ENCODE peak calls at places on chromosomes 13 and 19, in six cellular contexts. One of them, this sample, is unnamed.

GRCh38 chr13:93472897-93473296 is 246.3 kb downstream of the GPC6 start:
- DNase-seq in EL: no peak
- DNase-seq in iPS DF 6.9: no peak
- DNase-seq in progenitor cell of endocrine pancreas: no peak
- DNase-seq in stimulated activated CD4-positive, alpha-beta T cell treated with anti-CD3 and anti-CD28 coated beads, Interleukin-2, amount 100 ng/mL, for 24 hours: no peak
- DNase-seq in activated CD8-positive, alpha-beta T cell treated with anti-CD3 and anti-CD28 coated beads for 36 hours: no peak
- DNase-seq in this sample: no peak

GRCh38 chr19:43489310-43489709 is 15.2 kb downstream of the PHLDB3 start:
- DNase-seq in progenitor cell of endocrine pancreas: no peak
- DNase-seq in stimulated activated CD4-positive, alpha-beta T cell treated with anti-CD3 and anti-CD28 coated beads, Interleukin-2, amount 100 ng/mL, for 24 hours: no peak
- DNase-seq in iPS DF 6.9: no peak
- DNase-seq in activated CD8-positive, alpha-beta T cell treated with anti-CD3 and anti-CD28 coated beads for 36 hours: no peak
- DNase-seq in EL: no peak
- DNase-seq in this sample: no peak

GRCh38 chr19:15644066-15644741 is 3.5 kb downstream of the CYP4F3 start:
- DNase-seq in stimulated activated CD4-positive, alpha-beta T cell treated with anti-CD3 and anti-CD28 coated beads, Interleukin-2, amount 100 ng/mL, for 24 hours: no peak
- DNase-seq in EL: no peak
- DNase-seq in iPS DF 6.9: no peak
- DNase-seq in progenitor cell of endocrine pancreas: no peak
- DNase-seq in activated CD8-positive, alpha-beta T cell treated with anti-CD3 and anti-CD28 coated beads for 36 hours: no peak
- DNase-seq in this sample: no peak

GRCh38 chr19:31826325-31826724 is 477.1 kb upstream of the TSHZ3 start:
- DNase-seq in activated CD8-positive, alpha-beta T cell treated with anti-CD3 and anti-CD28 coated beads for 36 hours: no peak
- DNase-seq in iPS DF 6.9: no peak
- DNase-seq in progenitor cell of endocrine pancreas: no peak
- DNase-seq in stimulated activated CD4-positive, alpha-beta T cell treated with anti-CD3 and anti-CD28 coated beads, Interleukin-2, amount 100 ng/mL, for 24 hours: no peak
- DNase-seq in EL: no peak
- DNase-seq in this sample: no peak

GRCh38 chr19:13692096-13692495 is 72.2 kb upstream of the MRI1 start:
- DNase-seq in EL: peak
- DNase-seq in activated CD8-positive, alpha-beta T cell treated with anti-CD3 and anti-CD28 coated beads for 36 hours: no peak
- DNase-seq in iPS DF 6.9: no peak
- DNase-seq in stimulated activated CD4-positive, alpha-beta T cell treated with anti-CD3 and anti-CD28 coated beads, Interleukin-2, amount 100 ng/mL, for 24 hours: no peak
- DNase-seq in progenitor cell of endocrine pancreas: no peak
- DNase-seq in this sample: no peak

GRCh38 chr19:28023064-28023463 is 1189.9 kb downstream of the UQCRFS1 start:
- DNase-seq in activated CD8-positive, alpha-beta T cell treated with anti-CD3 and anti-CD28 coated beads for 36 hours: no peak
- DNase-seq in progenitor cell of endocrine pancreas: no peak
- DNase-seq in EL: peak
- DNase-seq in iPS DF 6.9: no peak
- DNase-seq in stimulated activated CD4-positive, alpha-beta T cell treated with anti-CD3 and anti-CD28 coated beads, Interleukin-2, amount 100 ng/mL, for 24 hours: no peak
- DNase-seq in this sample: no peak

GRCh38 chr19:6828698-6829633 is 56.5 kb downstream of the VAV1 start:
- DNase-seq in stimulated activated CD4-positive, alpha-beta T cell treated with anti-CD3 and anti-CD28 coated beads, Interleukin-2, amount 100 ng/mL, for 24 hours: peak
- DNase-seq in activated CD8-positive, alpha-beta T cell treated with anti-CD3 and anti-CD28 coated beads for 36 hours: peak
- DNase-seq in progenitor cell of endocrine pancreas: no peak
- DNase-seq in iPS DF 6.9: peak
- DNase-seq in EL: no peak
- DNase-seq in this sample: no peak

GRCh38 chr19:16851031-16851712 is 22.0 kb downstream of the SIN3B start:
- DNase-seq in stimulated activated CD4-positive, alpha-beta T cell treated with anti-CD3 and anti-CD28 coated beads, Interleukin-2, amount 100 ng/mL, for 24 hours: no peak
- DNase-seq in iPS DF 6.9: no peak
- DNase-seq in progenitor cell of endocrine pancreas: no peak
- DNase-seq in EL: peak
- DNase-seq in activated CD8-positive, alpha-beta T cell treated with anti-CD3 and anti-CD28 coated beads for 36 hours: no peak
- DNase-seq in this sample: no peak

GRCh38 chr19:34365463-34366401 is 736 bp downstream of the GPI start:
- DNase-seq in EL: peak
- DNase-seq in iPS DF 6.9: no peak
- DNase-seq in activated CD8-positive, alpha-beta T cell treated with anti-CD3 and anti-CD28 coated beads for 36 hours: no peak
- DNase-seq in stimulated activated CD4-positive, alpha-beta T cell treated with anti-CD3 and anti-CD28 coated beads, Interleukin-2, amount 100 ng/mL, for 24 hours: peak
- DNase-seq in progenitor cell of endocrine pancreas: no peak
- DNase-seq in this sample: no peak

GRCh38 chr13:107866007-107866665 is 349.2 kb downstream of the LIG4 start:
- DNase-seq in iPS DF 6.9: no peak
- DNase-seq in stimulated activated CD4-positive, alpha-beta T cell treated with anti-CD3 and anti-CD28 coated beads, Interleukin-2, amount 100 ng/mL, for 24 hours: peak
- DNase-seq in EL: no peak
- DNase-seq in progenitor cell of endocrine pancreas: peak
- DNase-seq in activated CD8-positive, alpha-beta T cell treated with anti-CD3 and anti-CD28 coated beads for 36 hours: peak
- DNase-seq in this sample: peak

GRCh38 chr19:9566729-9567128 is 17.6 kb downstream of the ZNF121 start:
- DNase-seq in stimulated activated CD4-positive, alpha-beta T cell treated with anti-CD3 and anti-CD28 coated beads, Interleukin-2, amount 100 ng/mL, for 24 hours: no peak
- DNase-seq in iPS DF 6.9: no peak
- DNase-seq in activated CD8-positive, alpha-beta T cell treated with anti-CD3 and anti-CD28 coated beads for 36 hours: no peak
- DNase-seq in EL: no peak
- DNase-seq in progenitor cell of endocrine pancreas: no peak
- DNase-seq in this sample: no peak

GRCh38 chr19:55619264-55619663 is 5.1 kb downstream of the ZNF784 start:
- DNase-seq in EL: no peak
- DNase-seq in activated CD8-positive, alpha-beta T cell treated with anti-CD3 and anti-CD28 coated beads for 36 hours: no peak
- DNase-seq in stimulated activated CD4-positive, alpha-beta T cell treated with anti-CD3 and anti-CD28 coated beads, Interleukin-2, amount 100 ng/mL, for 24 hours: no peak
- DNase-seq in progenitor cell of endocrine pancreas: no peak
- DNase-seq in iPS DF 6.9: no peak
- DNase-seq in this sample: no peak

GRCh38 chr13:65011403-65011802 is 2218.7 kb downstream of the PCDH9 start:
- DNase-seq in iPS DF 6.9: no peak
- DNase-seq in progenitor cell of endocrine pancreas: no peak
- DNase-seq in activated CD8-positive, alpha-beta T cell treated with anti-CD3 and anti-CD28 coated beads for 36 hours: no peak
- DNase-seq in stimulated activated CD4-positive, alpha-beta T cell treated with anti-CD3 and anti-CD28 coated beads, Interleukin-2, amount 100 ng/mL, for 24 hours: no peak
- DNase-seq in EL: no peak
- DNase-seq in this sample: no peak

GRCh38 chr13:97243915-97244820 is 22.0 kb downstream of the MBNL2 start:
- DNase-seq in EL: no peak
- DNase-seq in progenitor cell of endocrine pancreas: no peak
- DNase-seq in iPS DF 6.9: no peak
- DNase-seq in activated CD8-positive, alpha-beta T cell treated with anti-CD3 and anti-CD28 coated beads for 36 hours: no peak
- DNase-seq in stimulated activated CD4-positive, alpha-beta T cell treated with anti-CD3 and anti-CD28 coated beads, Interleukin-2, amount 100 ng/mL, for 24 hours: no peak
- DNase-seq in this sample: no peak

GRCh38 chr13:42041017-42041683 is 7.3 kb upstream of the DGKH start:
- DNase-seq in activated CD8-positive, alpha-beta T cell treated with anti-CD3 and anti-CD28 coated beads for 36 hours: peak
- DNase-seq in progenitor cell of endocrine pancreas: peak
- DNase-seq in EL: peak
- DNase-seq in stimulated activated CD4-positive, alpha-beta T cell treated with anti-CD3 and anti-CD28 coated beads, Interleukin-2, amount 100 ng/mL, for 24 hours: peak
- DNase-seq in iPS DF 6.9: no peak
- DNase-seq in this sample: peak

GRCh38 chr19:36207605-36208252 is 6.7 kb downstream of the ZNF565 start:
- DNase-seq in iPS DF 6.9: no peak
- DNase-seq in activated CD8-positive, alpha-beta T cell treated with anti-CD3 and anti-CD28 coated beads for 36 hours: no peak
- DNase-seq in stimulated activated CD4-positive, alpha-beta T cell treated with anti-CD3 and anti-CD28 coated beads, Interleukin-2, amount 100 ng/mL, for 24 hours: no peak
- DNase-seq in EL: no peak
- DNase-seq in progenitor cell of endocrine pancreas: no peak
- DNase-seq in this sample: no peak

GRCh38 chr13:112114391-112114790 is 47.4 kb downstream of the SOX1 start:
- DNase-seq in iPS DF 6.9: no peak
- DNase-seq in stimulated activated CD4-positive, alpha-beta T cell treated with anti-CD3 and anti-CD28 coated beads, Interleukin-2, amount 100 ng/mL, for 24 hours: no peak
- DNase-seq in progenitor cell of endocrine pancreas: no peak
- DNase-seq in activated CD8-positive, alpha-beta T cell treated with anti-CD3 and anti-CD28 coated beads for 36 hours: no peak
- DNase-seq in EL: no peak
- DNase-seq in this sample: no peak

GRCh38 chr19:48696353-48697010 is 711 bp downstream of the FUT2 start:
- DNase-seq in stimulated activated CD4-positive, alpha-beta T cell treated with anti-CD3 and anti-CD28 coated beads, Interleukin-2, amount 100 ng/mL, for 24 hours: peak
- DNase-seq in progenitor cell of endocrine pancreas: no peak
- DNase-seq in activated CD8-positive, alpha-beta T cell treated with anti-CD3 and anti-CD28 coated beads for 36 hours: peak
- DNase-seq in iPS DF 6.9: no peak
- DNase-seq in EL: no peak
- DNase-seq in this sample: no peak

GRCh38 chr13:67619346-67619745 is 389.2 kb upstream of the PCDH9 start:
- DNase-seq in activated CD8-positive, alpha-beta T cell treated with anti-CD3 and anti-CD28 coated beads for 36 hours: no peak
- DNase-seq in progenitor cell of endocrine pancreas: no peak
- DNase-seq in EL: no peak
- DNase-seq in stimulated activated CD4-positive, alpha-beta T cell treated with anti-CD3 and anti-CD28 coated beads, Interleukin-2, amount 100 ng/mL, for 24 hours: no peak
- DNase-seq in iPS DF 6.9: no peak
- DNase-seq in this sample: no peak

GRCh38 chr19:38173324-38174041 is 50.5 kb downstream of the DPF1 start:
- DNase-seq in progenitor cell of endocrine pancreas: no peak
- DNase-seq in EL: no peak
- DNase-seq in activated CD8-positive, alpha-beta T cell treated with anti-CD3 and anti-CD28 coated beads for 36 hours: no peak
- DNase-seq in stimulated activated CD4-positive, alpha-beta T cell treated with anti-CD3 and anti-CD28 coated beads, Interleukin-2, amount 100 ng/mL, for 24 hours: no peak
- DNase-seq in iPS DF 6.9: no peak
- DNase-seq in this sample: no peak

GRCh38 chr13:109036091-109036490 is 406.7 kb downstream of the MYO16 start:
- DNase-seq in EL: no peak
- DNase-seq in activated CD8-positive, alpha-beta T cell treated with anti-CD3 and anti-CD28 coated beads for 36 hours: no peak
- DNase-seq in iPS DF 6.9: no peak
- DNase-seq in stimulated activated CD4-positive, alpha-beta T cell treated with anti-CD3 and anti-CD28 coated beads, Interleukin-2, amount 100 ng/mL, for 24 hours: no peak
- DNase-seq in progenitor cell of endocrine pancreas: no peak
- DNase-seq in this sample: no peak

GRCh38 chr19:1685046-1685445 is 32.6 kb upstream of the TCF3 start:
- DNase-seq in activated CD8-positive, alpha-beta T cell treated with anti-CD3 and anti-CD28 coated beads for 36 hours: no peak
- DNase-seq in progenitor cell of endocrine pancreas: no peak
- DNase-seq in EL: no peak
- DNase-seq in iPS DF 6.9: no peak
- DNase-seq in stimulated activated CD4-positive, alpha-beta T cell treated with anti-CD3 and anti-CD28 coated beads, Interleukin-2, amount 100 ng/mL, for 24 hours: no peak
- DNase-seq in this sample: no peak

GRCh38 chr13:45055198-45055901 is 65.0 kb upstream of the GTF2F2 start:
- DNase-seq in activated CD8-positive, alpha-beta T cell treated with anti-CD3 and anti-CD28 coated beads for 36 hours: peak
- DNase-seq in EL: peak
- DNase-seq in stimulated activated CD4-positive, alpha-beta T cell treated with anti-CD3 and anti-CD28 coated beads, Interleukin-2, amount 100 ng/mL, for 24 hours: peak
- DNase-seq in progenitor cell of endocrine pancreas: no peak
- DNase-seq in iPS DF 6.9: no peak
- DNase-seq in this sample: no peak

GRCh38 chr13:70523622-70524021 is 415.4 kb upstream of the KLHL1 start:
- DNase-seq in activated CD8-positive, alpha-beta T cell treated with anti-CD3 and anti-CD28 coated beads for 36 hours: no peak
- DNase-seq in iPS DF 6.9: no peak
- DNase-seq in stimulated activated CD4-positive, alpha-beta T cell treated with anti-CD3 and anti-CD28 coated beads, Interleukin-2, amount 100 ng/mL, for 24 hours: no peak
- DNase-seq in EL: no peak
- DNase-seq in progenitor cell of endocrine pancreas: no peak
- DNase-seq in this sample: no peak

GRCh38 chr13:62357887-62358645 is 942.4 kb upstream of the PCDH20 start:
- DNase-seq in iPS DF 6.9: peak
- DNase-seq in EL: no peak
- DNase-seq in stimulated activated CD4-positive, alpha-beta T cell treated with anti-CD3 and anti-CD28 coated beads, Interleukin-2, amount 100 ng/mL, for 24 hours: no peak
- DNase-seq in activated CD8-positive, alpha-beta T cell treated with anti-CD3 and anti-CD28 coated beads for 36 hours: no peak
- DNase-seq in progenitor cell of endocrine pancreas: peak
- DNase-seq in this sample: no peak

GRCh38 chr13:65378943-65379519 is 1851.1 kb downstream of the PCDH9 start:
- DNase-seq in activated CD8-positive, alpha-beta T cell treated with anti-CD3 and anti-CD28 coated beads for 36 hours: no peak
- DNase-seq in EL: peak
- DNase-seq in iPS DF 6.9: no peak
- DNase-seq in progenitor cell of endocrine pancreas: no peak
- DNase-seq in stimulated activated CD4-positive, alpha-beta T cell treated with anti-CD3 and anti-CD28 coated beads, Interleukin-2, amount 100 ng/mL, for 24 hours: no peak
- DNase-seq in this sample: no peak

GRCh38 chr19:48490980-48491792 is 20.4 kb downstream of the LMTK3 start:
- DNase-seq in iPS DF 6.9: no peak
- DNase-seq in activated CD8-positive, alpha-beta T cell treated with anti-CD3 and anti-CD28 coated beads for 36 hours: peak
- DNase-seq in stimulated activated CD4-positive, alpha-beta T cell treated with anti-CD3 and anti-CD28 coated beads, Interleukin-2, amount 100 ng/mL, for 24 hours: peak
- DNase-seq in progenitor cell of endocrine pancreas: no peak
- DNase-seq in EL: no peak
- DNase-seq in this sample: no peak

GRCh38 chr13:75194717-75195116 is 287.3 kb downstream of the TBC1D4 start:
- DNase-seq in iPS DF 6.9: no peak
- DNase-seq in progenitor cell of endocrine pancreas: no peak
- DNase-seq in EL: no peak
- DNase-seq in stimulated activated CD4-positive, alpha-beta T cell treated with anti-CD3 and anti-CD28 coated beads, Interleukin-2, amount 100 ng/mL, for 24 hours: no peak
- DNase-seq in activated CD8-positive, alpha-beta T cell treated with anti-CD3 and anti-CD28 coated beads for 36 hours: no peak
- DNase-seq in this sample: no peak

GRCh38 chr19:16421982-16422381 is 49.8 kb downstream of the EPS15L1 start:
- DNase-seq in EL: no peak
- DNase-seq in progenitor cell of endocrine pancreas: no peak
- DNase-seq in stimulated activated CD4-positive, alpha-beta T cell treated with anti-CD3 and anti-CD28 coated beads, Interleukin-2, amount 100 ng/mL, for 24 hours: no peak
- DNase-seq in iPS DF 6.9: no peak
- DNase-seq in activated CD8-positive, alpha-beta T cell treated with anti-CD3 and anti-CD28 coated beads for 36 hours: no peak
- DNase-seq in this sample: no peak

This sample was measured in type B pancreatic cell.